ENCODE peak calls at places on chromosomes 5 and 9, in five cellular contexts. O, B, W, D and V are unnamed samples.

GRCh38 chr9:76667521-76667957 is 96.7 kb upstream of the PCA3 start:
- DNase-seq in O (no peak), D (no peak), W (peak; percentile 80), B (peak; percentile 89), V (no peak)

GRCh38 chr5:82347213-82347947 is 69.2 kb upstream of the RPS23 start:
- DNase-seq in O (no peak), B (peak; percentile 64), D (no peak), W (peak; percentile 93), V (no peak)

GRCh38 chr5:78912085-78912771 is 72.9 kb downstream of the ARSB start:
- DNase-seq in D (no peak), B (no peak), O (no peak), W (no peak), V (no peak)

GRCh38 chr9:75197521-75197920 is 109.2 kb downstream of the OSTF1 start:
- DNase-seq in D (no peak), B (peak; percentile 40), O (no peak), W (peak; percentile 54), V (no peak)

GRCh38 chr9:118967901-118968300 is 401.3 kb downstream of the BRINP1 start:
- DNase-seq in B (no peak), W (no peak), O (no peak), D (no peak), V (no peak)

GRCh38 chr9:128420651-128421473 is at the start of gene CERCAM:
- DNase-seq in B (peak; percentile 52), O (no peak), D (peak; percentile 72), W (peak; percentile 83), V (peak; percentile 87)

GRCh38 chr5:148960070-148960769 is 102.6 kb downstream of the SH3TC2 start:
- DNase-seq in O (no peak), W (no peak), D (no peak), B (no peak), V (no peak)

GRCh38 chr5:139387611-139388197 is 2.0 kb downstream of the MZB1 start:
- DNase-seq in B (no peak), D (no peak), W (no peak), O (no peak), V (no peak)

GRCh38 chr9:8822667-8823025 is 1023.1 kb upstream of the DMAC1 start:
- DNase-seq in D (no peak), O (no peak), W (no peak), B (no peak), V (no peak)

GRCh38 chr5:37665889-37666288 is 174.0 kb downstream of the GDNF start:
- DNase-seq in D (no peak), B (peak; percentile 29), O (no peak), W (no peak), V (no peak)

GRCh38 chr9:6007770-6008168 is 7.7 kb downstream of the RANBP6 start:
- DNase-seq in B (peak; percentile 73), W (peak; percentile 83), O (no peak), D (peak; percentile 38), V (peak; percentile 95)

GRCh38 chr5:124277767-124278536 is 468.5 kb downstream of the ZNF608 start:
- DNase-seq in W (no peak), D (no peak), B (no peak), O (no peak), V (no peak)

GRCh38 chr9:132986586-132986985 is 8.1 kb downstream of the GFI1B start:
- DNase-seq in W (peak; percentile 58), B (no peak), O (no peak), D (no peak), V (peak; percentile 50)

GRCh38 chr5:35785601-35786085 is 71.0 kb upstream of the IL7R start:
- DNase-seq in O (no peak), B (no peak), W (no peak), D (no peak), V (no peak)

GRCh38 chr5:168165221-168165965 is 126.1 kb upstream of the WWC1 start:
- DNase-seq in O (no peak), D (no peak), B (no peak), W (no peak), V (no peak)

DNA sequence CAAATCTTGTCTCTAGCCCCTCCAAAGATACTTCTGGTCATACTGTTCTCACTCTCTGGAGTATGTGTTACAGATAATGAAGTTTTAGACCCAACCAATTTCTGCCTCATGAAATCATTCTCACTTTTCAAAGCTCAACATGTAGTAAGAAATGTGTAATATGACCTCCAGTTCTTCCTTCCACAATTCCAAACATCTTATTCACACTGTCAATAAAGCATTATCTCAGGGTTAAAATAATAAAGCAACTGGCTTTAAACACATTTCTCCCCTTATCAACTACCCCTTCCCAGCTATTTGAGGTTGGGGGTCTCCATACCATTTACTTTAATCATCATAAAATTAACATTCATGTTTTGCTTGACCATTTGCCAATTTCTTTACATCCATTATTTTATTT is 654.1 kb downstream of the RAB3C start:
- DNase-seq in W (no peak), O (no peak), D (no peak), B (no peak), V (no peak)
- H3K4me3 ChIP-seq in W (no peak overlapping the region), O (no peak overlapping the region), D (no peak overlapping the region), B (no peak overlapping the region), V (no peak overlapping the region)

GRCh38 chr5:90645024-90645610 is 86.5 kb downstream of the ADGRV1 start:
- DNase-seq in D (no peak), W (no peak), B (no peak), O (peak; percentile 1), V (no peak)
- H3K4me3 ChIP-seq in D (no peak overlapping the region), W (no peak overlapping the region), B (no peak overlapping the region), O (no peak overlapping the region), V (no peak overlapping the region)

DNA sequence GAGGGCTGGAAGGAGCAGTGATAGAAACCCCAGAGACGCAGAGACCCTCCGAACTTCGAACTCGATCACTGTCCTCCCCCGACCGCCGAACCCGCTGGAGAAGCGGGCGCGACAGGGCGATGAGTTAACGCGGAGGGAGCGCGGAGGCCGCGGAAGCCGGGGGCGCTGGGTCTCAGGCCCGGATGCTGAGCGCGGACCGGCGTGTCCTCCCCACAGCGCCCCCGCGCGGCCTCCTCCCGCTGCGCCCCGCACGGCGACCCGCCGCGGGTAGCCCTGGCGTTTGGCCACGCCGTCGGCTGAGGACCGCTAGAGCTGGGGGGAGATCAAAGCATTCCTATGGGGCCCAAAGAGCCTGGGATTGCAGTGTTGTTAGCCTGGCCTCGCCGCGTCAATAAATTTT is 7.7 kb upstream of the DMRT2 start:
- DNase-seq in D (no peak), B (no peak), O (no peak), W (no peak), V (no peak)
- H3K4me3 ChIP-seq in D (no peak overlapping the region), B (no peak overlapping the region), O (no peak overlapping the region), W (no peak overlapping the region), V (no peak overlapping the region)

GRCh38 chr5:159987031-159987674 is 21.8 kb upstream of the TTC1 start:
- DNase-seq in B (peak; percentile 71), W (peak; percentile 82), O (no peak), D (peak; percentile 86), V (peak; percentile 81)
- H3K4me3 ChIP-seq in B (peak overlapping the region; percentile 34), W (peak overlapping the region; percentile 70), O (peak overlapping the region; percentile 31), D (peak overlapping the region; percentile 43), V (no peak overlapping the region)

DNA sequence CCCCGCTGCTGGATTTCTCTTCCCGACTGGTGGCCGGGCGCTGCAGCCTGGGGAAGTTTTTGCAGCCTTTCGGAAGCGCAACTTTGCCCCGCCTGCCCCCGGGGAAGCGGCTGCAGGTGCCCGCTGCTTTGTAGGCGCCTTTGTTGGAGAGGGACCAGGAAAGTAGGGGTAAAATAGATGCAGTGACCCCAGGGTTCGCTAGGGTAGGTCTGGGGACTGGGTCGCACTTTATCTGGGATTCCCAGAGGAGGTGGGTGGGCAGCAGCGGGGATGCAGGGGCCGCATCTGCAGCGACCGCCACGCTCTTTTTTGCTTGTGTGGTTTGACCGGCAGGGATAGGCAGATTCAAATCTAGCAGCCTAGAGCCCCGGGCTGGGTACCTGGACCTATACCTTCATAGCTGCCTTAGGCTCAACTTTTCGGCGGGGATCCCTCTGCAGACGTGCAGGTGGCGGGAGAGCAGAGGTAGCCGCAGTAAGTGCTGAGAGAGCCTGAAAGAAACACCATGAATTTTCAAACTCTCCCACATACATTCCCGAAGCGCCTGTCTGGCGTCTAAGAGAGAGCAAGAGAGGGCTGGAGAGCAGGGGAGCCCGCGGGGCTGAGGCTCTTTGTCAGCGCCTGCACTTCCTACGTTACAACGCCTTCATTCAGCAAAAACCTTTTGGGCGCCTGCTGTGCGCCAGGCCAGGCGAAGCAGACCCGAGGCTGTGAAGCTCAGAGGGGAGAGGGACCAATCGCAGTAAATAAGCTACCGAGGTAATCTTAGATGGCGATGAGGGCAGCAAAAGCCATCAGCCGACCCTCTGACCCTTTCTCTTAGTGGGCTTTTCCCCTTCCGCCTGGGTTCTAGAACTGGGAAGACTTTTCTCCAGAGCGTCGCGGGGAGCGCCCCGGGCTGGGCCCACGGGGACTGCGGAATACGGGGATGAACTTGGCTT is 642 bp downstream of the SV2C start:
- DNase-seq in D (no peak), W (peak; percentile 20), O (no peak), B (no peak), V (no peak)
- H3K4me3 ChIP-seq in D (peak overlapping the region; percentile 34), W (peak overlapping the region; percentile 35), O (no peak overlapping the region), B (no peak overlapping the region), V (no peak overlapping the region)

DNA sequence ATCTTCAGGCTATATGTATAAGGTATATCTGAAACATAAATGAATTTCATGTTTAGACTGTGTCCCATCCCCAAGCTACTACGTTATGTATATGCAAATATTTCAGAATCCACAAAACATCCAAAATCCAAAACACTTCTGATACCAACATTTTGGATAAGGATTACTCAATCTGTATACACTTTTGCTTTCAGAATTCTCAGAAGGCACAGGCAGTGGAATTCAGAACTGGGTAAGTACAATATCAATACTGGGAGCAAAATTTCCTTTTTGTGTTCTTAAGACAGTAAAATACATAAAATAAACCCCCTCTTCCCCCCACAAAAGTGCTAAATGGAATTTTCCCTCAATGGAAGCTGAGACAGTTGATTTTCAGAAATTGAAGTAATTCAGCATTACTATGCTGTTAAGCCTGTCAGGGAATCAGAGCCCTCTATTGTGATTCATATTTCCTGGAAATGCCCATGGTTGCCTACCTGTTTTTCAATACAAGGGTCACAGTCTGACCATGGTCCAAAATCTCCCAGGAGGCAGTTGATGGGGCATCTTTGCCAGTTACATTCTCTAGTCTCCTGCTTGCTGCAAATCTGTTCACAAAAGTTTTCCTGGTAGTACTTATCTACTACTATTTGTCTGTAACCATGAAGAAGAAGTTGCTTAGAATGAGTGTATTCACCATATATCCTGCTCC is 12.1 kb downstream of the C6 start:
- DNase-seq in B (no peak), D (no peak), W (no peak), O (no peak), V (no peak)
- H3K4me3 ChIP-seq in B (no peak overlapping the region), D (no peak overlapping the region), W (no peak overlapping the region), O (no peak overlapping the region), V (no peak overlapping the region)

GRCh38 chr5:123090641-123091257 is 1.7 kb downstream of the PRDM6 start:
- DNase-seq in D (no peak), B (no peak), O (no peak), W (no peak), V (no peak)
- H3K4me3 ChIP-seq in D (peak overlapping the region; percentile 64), B (peak overlapping the region; percentile 1), O (peak overlapping the region; percentile 45), W (peak overlapping the region; percentile 80), V (no peak overlapping the region)